ENCODE peak calls at places on chromosomes 1 and 21, in six cellular contexts. K is lower leg skin, W is GM23338, Q is DND-41, L is choroid plexus epithelial cell, X is cardiac muscle cell. T is an unnamed sample.

GRCh38 chr1:205505076-205505729 is 734 bp downstream of the CDK18 start:
- DNase-seq in Q (peak; percentile 25), K (no peak), W (peak; percentile 73), X (peak; percentile 44), L (no peak), T (no peak)

GRCh38 chr1:190193508-190193907 is 284.2 kb downstream of the BRINP3 start:
- DNase-seq in Q (no peak), W (no peak), K (no peak), X (no peak), L (no peak), T (no peak)

GRCh38 chr1:181179980-181180964 is 91.8 kb downstream of the IER5 start:
- DNase-seq in W (peak; percentile 83), X (peak; percentile 84), L (peak; percentile 85), Q (peak; percentile 40), K (no peak), T (peak; percentile 83)

GRCh38 chr21:43805275-43805800 is 16.0 kb downstream of the RRP1 start:
- DNase-seq in Q (no peak), K (no peak), L (no peak), X (no peak), W (no peak), T (no peak)

GRCh38 chr1:178093958-178094751 is at the start of gene RASAL2:
- DNase-seq in L (peak; percentile 59), K (peak; percentile 45), X (peak; percentile 88), W (peak; percentile 90), Q (no peak), T (peak; percentile 93)

GRCh38 chr1:234716907-234717375 is 107.0 kb upstream of the IRF2BP2 start:
- DNase-seq in K (no peak), X (no peak), L (no peak), W (no peak), Q (no peak), T (no peak)

GRCh38 chr1:231630558-231631205 is 4.1 kb downstream of the DISC1 start:
- DNase-seq in W (no peak), L (peak; percentile 5), K (no peak), X (no peak), Q (no peak), T (no peak)

GRCh38 chr21:42164064-42164789 is 54.7 kb upstream of the ABCG1 start:
- DNase-seq in W (peak; percentile 58), X (peak; percentile 60), Q (peak; percentile 52), K (peak; percentile 53), L (peak; percentile 50), T (peak; percentile 56)

GRCh38 chr1:160565568-160565967 is 13.7 kb downstream of the CD84 start:
- DNase-seq in W (no peak), K (no peak), X (no peak), L (no peak), Q (no peak), T (no peak)

GRCh38 chr1:214372092-214372491 is 91.1 kb downstream of the SMYD2 start:
- DNase-seq in Q (no peak), X (no peak), K (no peak), W (no peak), L (peak; percentile 47), T (no peak)

GRCh38 chr1:27616441-27616840 is 12.5 kb upstream of the AHDC1 start:
- DNase-seq in W (peak; percentile 63), X (no peak), K (no peak), L (peak; percentile 36), Q (no peak), T (no peak)

GRCh38 chr1:86750076-86750475 is 45.7 kb downstream of the SH3GLB1 start:
- DNase-seq in Q (no peak), X (no peak), W (no peak), K (no peak), L (no peak), T (no peak)

GRCh38 chr1:159991513-159991912 is 37.5 kb upstream of the SLAMF9 start:
- DNase-seq in K (no peak), X (no peak), W (peak; percentile 7), L (no peak), Q (no peak), T (peak; percentile 15)

GRCh38 chr1:156677616-156678596 is 699 bp upstream of the NES start:
- DNase-seq in W (peak; percentile 93), K (no peak), Q (peak; percentile 41), L (peak; percentile 90), X (peak; percentile 89), T (no peak)

GRCh38 chr1:156682166-156682890 is 5.1 kb upstream of the NES start:
- DNase-seq in W (peak; percentile 80), K (no peak), Q (no peak), X (no peak), L (no peak), T (no peak)

GRCh38 chr1:156676820-156677615 is at the start of gene NES:
- DNase-seq in L (peak; percentile 56), W (peak; percentile 91), X (peak; percentile 91), Q (no peak), K (no peak), T (no peak)

GRCh38 chr1:156681196-156681595 is 4.0 kb upstream of the NES start:
- DNase-seq in Q (no peak), K (no peak), X (no peak), W (no peak), L (no peak), T (no peak)

DNA sequence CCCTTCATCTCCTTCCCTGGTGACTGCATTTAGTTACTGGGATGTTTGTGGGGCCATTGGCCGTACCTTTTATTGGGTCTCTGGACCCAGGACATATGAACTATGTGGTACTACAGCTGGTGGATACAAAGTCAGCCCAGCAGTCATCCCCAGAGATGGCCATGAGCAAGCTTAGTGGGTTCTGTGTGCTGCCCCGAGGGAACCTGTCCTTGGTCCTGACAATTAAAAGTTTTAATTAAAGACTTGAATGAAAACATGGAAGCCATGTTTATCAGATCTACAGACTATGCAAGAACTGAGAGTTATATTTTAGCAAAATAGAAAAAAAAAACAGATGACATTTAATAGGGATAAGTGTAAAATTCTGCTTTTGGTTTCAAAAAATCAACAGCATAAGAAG is 2.8 kb upstream of the NES start:
- DNase-seq in L (no peak), W (no peak), X (no peak), K (no peak), Q (no peak), T (no peak)
- TF ChIP-seq CTCF in L (no peak), W (no peak), X (no peak), K (no peak), Q (no peak), T (no peak)

GRCh38 chr1:153922838-153923652 is at the start of gene GATAD2B:
- DNase-seq in K (peak; percentile 99), X (peak; percentile 100), W (peak; percentile 100), Q (peak; percentile 100), L (peak; percentile 100), T (peak; percentile 99)

GRCh38 chr1:153921803-153922075 is 1.0 kb downstream of the GATAD2B start:
- DNase-seq in W (peak; percentile 37), K (no peak), L (no peak), X (peak; percentile 37), Q (no peak), T (no peak)

GRCh38 chr1:153919879-153920852 is 2.6 kb downstream of the GATAD2B start:
- DNase-seq in L (peak; percentile 51), K (no peak), Q (peak; percentile 41), W (no peak), X (peak; percentile 71), T (no peak)

GRCh38 chr1:153922076-153922837 is 515 bp downstream of the GATAD2B start:
- DNase-seq in L (no peak), Q (peak; percentile 79), W (peak; percentile 79), X (no peak), K (no peak), T (peak; percentile 84)

DNA sequence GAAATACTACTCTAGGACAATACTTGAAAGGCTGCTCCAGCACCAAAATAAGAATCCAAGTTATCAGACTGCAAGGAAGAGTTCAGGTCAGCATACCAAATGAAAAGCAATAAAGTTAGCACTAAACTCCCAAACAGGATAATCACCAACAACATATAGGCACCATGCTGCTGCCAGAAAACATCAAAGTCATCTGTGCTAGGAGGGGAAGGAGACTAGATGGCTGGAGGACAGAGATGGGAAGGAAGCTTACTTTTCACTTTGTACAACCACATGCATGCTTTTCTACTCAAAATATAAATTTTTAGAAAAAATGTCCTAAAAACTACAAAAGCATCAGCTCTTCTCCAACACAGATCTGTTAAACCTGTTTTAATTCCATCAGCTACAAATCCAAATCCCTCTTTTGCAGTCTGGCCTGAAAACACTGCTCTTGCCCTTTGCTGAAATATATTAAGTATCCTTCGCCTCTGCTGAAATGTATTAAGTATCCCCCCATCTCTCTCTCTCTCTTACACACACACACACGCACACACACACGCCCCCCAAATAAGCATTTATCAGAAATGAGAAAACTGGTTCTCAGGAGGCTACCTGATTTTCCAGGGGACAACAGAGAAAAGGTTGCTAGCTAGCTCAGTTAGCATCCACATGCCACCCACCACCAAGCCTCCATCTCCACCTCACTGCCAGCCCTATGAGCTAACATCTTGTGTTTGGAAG is 1.5 kb downstream of the GATAD2B start:
- DNase-seq in K (no peak), X (no peak), Q (no peak), W (no peak), L (no peak), T (no peak)
- TF ChIP-seq CTCF in K (no peak), X (no peak), Q (no peak), W (no peak), L (no peak), T (no peak)

DNA sequence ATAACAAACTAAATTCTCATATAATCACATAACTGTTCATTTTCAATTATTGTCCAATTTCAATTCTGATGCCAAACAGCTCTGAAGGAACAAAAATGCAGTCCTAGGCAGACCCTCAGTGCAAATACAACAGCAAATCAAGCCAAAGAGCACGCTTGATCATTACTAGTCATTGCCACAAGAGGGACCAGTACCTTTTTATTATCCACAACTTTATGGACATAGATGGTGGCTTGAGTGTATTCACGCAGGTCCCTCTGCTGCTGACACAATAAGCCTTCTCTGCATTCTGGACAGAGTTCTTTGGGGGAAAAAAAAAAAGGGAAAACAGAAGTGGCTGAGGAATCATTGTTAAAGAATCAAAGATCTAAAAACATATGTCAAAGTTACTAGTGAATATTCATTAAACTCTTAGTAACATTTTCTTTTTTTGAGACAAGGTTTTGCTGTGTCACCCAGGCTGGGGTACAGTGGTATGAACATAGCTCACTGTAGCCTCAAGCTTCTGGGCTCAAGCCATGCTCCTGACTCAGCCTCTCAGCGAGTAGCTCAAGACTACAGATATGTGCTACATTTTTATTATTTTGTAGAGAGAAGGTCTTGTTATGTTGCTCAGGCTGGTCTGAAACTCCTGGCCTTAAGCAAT is 34.3 kb upstream of the RAP1GAP start:
- DNase-seq in K (no peak), Q (no peak), X (peak; percentile 30), W (peak; percentile 48), L (peak; percentile 84), T (no peak)
- TF ChIP-seq CTCF in K (no peak), Q (peak; percentile 51), X (peak; percentile 53), W (peak; percentile 51), L (peak; percentile 69), T (peak; percentile 67)

DNA sequence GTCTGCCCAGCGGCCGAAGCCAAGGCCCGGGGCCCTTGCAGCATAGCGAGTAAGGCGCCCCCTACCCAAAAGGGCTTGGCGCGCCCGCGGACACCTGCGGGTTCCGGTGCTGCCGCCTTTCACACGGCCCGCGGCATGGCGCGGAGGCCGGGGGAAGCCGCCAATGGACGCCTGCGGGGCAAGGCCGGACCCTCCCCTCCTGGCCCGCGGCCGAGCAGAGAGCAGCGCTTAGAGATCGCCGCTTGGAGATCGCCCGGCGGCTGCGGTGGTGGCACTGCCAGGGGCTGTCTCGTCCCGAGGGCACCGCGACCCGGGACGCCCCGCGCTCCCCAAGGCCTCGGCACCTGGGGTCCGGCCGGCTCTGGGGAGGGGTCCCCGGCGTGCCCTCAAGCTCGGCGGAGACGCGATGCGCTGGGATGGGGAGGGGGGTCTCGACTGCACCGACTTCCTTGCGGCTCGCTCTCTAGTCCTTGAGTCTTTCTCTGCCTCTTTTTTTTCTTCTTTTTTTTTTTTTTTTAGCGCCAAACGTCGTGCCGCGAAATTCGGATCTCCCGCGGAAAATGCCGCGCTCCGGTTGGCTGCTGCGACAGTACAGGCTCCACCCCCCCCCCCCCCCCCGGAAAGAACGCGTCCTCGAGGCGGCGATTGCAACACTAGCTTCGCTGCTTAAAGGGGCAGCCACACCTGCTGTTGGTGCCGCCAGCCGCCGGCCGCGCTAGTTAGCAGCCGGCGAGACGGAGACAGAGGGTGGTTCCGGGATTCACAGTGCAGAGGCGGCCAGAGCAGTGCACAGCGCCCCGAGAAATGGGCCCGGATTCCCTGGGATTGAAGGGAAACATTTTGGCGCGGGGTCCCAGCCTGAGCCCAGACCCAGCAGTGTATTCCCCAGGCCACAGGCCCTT is at the start of gene E2F2:
- DNase-seq in L (peak; percentile 88), Q (peak; percentile 90), K (peak; percentile 76), X (peak; percentile 91), W (peak; percentile 94), T (peak; percentile 89)
- TF ChIP-seq CTCF in L (peak; percentile 32), Q (peak; percentile 56), K (no peak), X (peak; percentile 17), W (peak; percentile 44), T (no peak)